ENCODE peak calls at places on chromosomes 6 and 20, in seven cellular contexts. E, J, P, F, B, M and C are unnamed samples.

GRCh38 chr20:22411568-22412450 is 172.6 kb downstream of the FOXA2 start:
- DNase-seq in E (no peak), J (no peak), P (peak), F (no peak), B (no peak), M (peak), C (no peak)

GRCh38 chr20:2109425-2110210 is 8.0 kb downstream of the STK35 start:
- DNase-seq in E (no peak), J (no peak), P (peak), F (no peak), B (no peak), M (no peak), C (no peak)

GRCh38 chr6:112027942-112028674 is 25.8 kb upstream of the CCN6 start:
- DNase-seq in E (peak), J (peak), P (peak), F (no peak), B (no peak), M (peak), C (no peak)

GRCh38 chr20:11140359-11140758 is 466.6 kb upstream of the JAG1 start:
- DNase-seq in E (no peak), J (no peak), P (peak), F (peak), B (peak), M (peak), C (no peak)

GRCh38 chr20:10557685-10558084 is 116.1 kb downstream of the JAG1 start:
- DNase-seq in E (no peak), J (no peak), P (no peak), F (no peak), B (no peak), M (no peak), C (no peak)

GRCh38 chr6:74458536-74458935 is 747.3 kb downstream of the COL12A1 start:
- DNase-seq in E (no peak), J (no peak), P (no peak), F (peak), B (peak), M (no peak), C (no peak)

GRCh38 chr6:167945937-167946485 is 51.5 kb upstream of the KIF25 start:
- DNase-seq in E (no peak), J (no peak), P (no peak), F (no peak), B (peak), M (no peak), C (no peak)

GRCh38 chr20:13271977-13272975 is 51.2 kb downstream of the ISM1 start:
- DNase-seq in E (no peak), J (no peak), P (no peak), F (no peak), B (no peak), M (no peak), C (no peak)

GRCh38 chr6:138377844-138378243 is at the start of gene SMIM28:
- DNase-seq in E (no peak), J (no peak), P (no peak), F (no peak), B (no peak), M (no peak), C (no peak)